ENCODE peak calls at places on chromosomes 4 and X, in four cellular contexts. One of them, this sample, is unnamed.

GRCh38 chr4:41287005-41287404 is 30.3 kb downstream of the UCHL1 start:
- DNase-seq in endothelial cell of umbilical vein: peak; percentile 62
- DNase-seq in H1: no peak
- DNase-seq in fibroblast of villous mesenchyme: peak; percentile 81
- DNase-seq in this sample: no peak

GRCh38 chr4:6908397-6909112 is 1.1 kb upstream of the TBC1D14 start:
- DNase-seq in endothelial cell of umbilical vein: peak; percentile 38
- DNase-seq in H1: no peak
- DNase-seq in fibroblast of villous mesenchyme: peak; percentile 64
- DNase-seq in this sample: no peak

GRCh38 chr4:25113915-25114904 is 46.0 kb downstream of the SEPSECS start:
- DNase-seq in endothelial cell of umbilical vein: no peak
- DNase-seq in H1: no peak
- DNase-seq in fibroblast of villous mesenchyme: peak; percentile 25
- DNase-seq in this sample: no peak

GRCh38 chr4:65510976-65511375 is 159.3 kb downstream of the EPHA5 start:
- DNase-seq in endothelial cell of umbilical vein: no peak
- DNase-seq in H1: no peak
- DNase-seq in fibroblast of villous mesenchyme: peak; percentile 77
- DNase-seq in this sample: no peak

GRCh38 chrX:115459883-115460564 is 101.0 kb upstream of the PLS3 start:
- DNase-seq in endothelial cell of umbilical vein: no peak
- DNase-seq in H1: no peak
- DNase-seq in fibroblast of villous mesenchyme: no peak
- DNase-seq in this sample: no peak

GRCh38 chr4:40511017-40511614 is 118.5 kb downstream of the RBM47 start:
- DNase-seq in endothelial cell of umbilical vein: no peak
- DNase-seq in H1: no peak
- DNase-seq in fibroblast of villous mesenchyme: no peak
- DNase-seq in this sample: no peak

GRCh38 chrX:136251042-136251991 is at the start of gene MAP7D3:
- DNase-seq in endothelial cell of umbilical vein: peak; percentile 29
- DNase-seq in H1: peak; percentile 63
- DNase-seq in fibroblast of villous mesenchyme: peak; percentile 48
- DNase-seq in this sample: peak; percentile 70

GRCh38 chrX:132602701-132603100 is 113.9 kb upstream of the MBNL3 start:
- DNase-seq in endothelial cell of umbilical vein: no peak
- DNase-seq in H1: no peak
- DNase-seq in fibroblast of villous mesenchyme: no peak
- DNase-seq in this sample: no peak

GRCh38 chr4:64911846-64912245 is 502.6 kb upstream of the TECRL start:
- DNase-seq in endothelial cell of umbilical vein: no peak
- DNase-seq in H1: no peak
- DNase-seq in fibroblast of villous mesenchyme: no peak
- DNase-seq in this sample: no peak

GRCh38 chrX:154022108-154022507 is 2.4 kb upstream of the IRAK1 start:
- DNase-seq in endothelial cell of umbilical vein: no peak
- DNase-seq in H1: no peak
- DNase-seq in fibroblast of villous mesenchyme: no peak
- DNase-seq in this sample: no peak

GRCh38 chrX:78378476-78379115 is 51.2 kb upstream of the CYSLTR1 start:
- DNase-seq in endothelial cell of umbilical vein: no peak
- DNase-seq in H1: no peak
- DNase-seq in fibroblast of villous mesenchyme: no peak
- DNase-seq in this sample: no peak

GRCh38 chrX:155997436-155997835 is at the start of gene IL9R:
- DNase-seq in endothelial cell of umbilical vein: no peak
- DNase-seq in H1: no peak
- DNase-seq in fibroblast of villous mesenchyme: no peak
- DNase-seq in this sample: peak; percentile 89

GRCh38 chr4:6840062-6840976 is 57.8 kb downstream of the KIAA0232 start:
- DNase-seq in endothelial cell of umbilical vein: no peak
- DNase-seq in H1: no peak
- DNase-seq in fibroblast of villous mesenchyme: peak; percentile 81
- DNase-seq in this sample: no peak

GRCh38 chrX:15721911-15722310 is 16.2 kb upstream of the CA5B start:
- DNase-seq in endothelial cell of umbilical vein: no peak
- DNase-seq in H1: no peak
- DNase-seq in fibroblast of villous mesenchyme: no peak
- DNase-seq in this sample: no peak

GRCh38 chr4:38967260-38968095 is 64.7 kb downstream of the TMEM156 start:
- DNase-seq in endothelial cell of umbilical vein: peak; percentile 9
- DNase-seq in H1: no peak
- DNase-seq in fibroblast of villous mesenchyme: peak; percentile 98
- DNase-seq in this sample: no peak

GRCh38 chr4:74933562-74934015 is 673 bp downstream of the PARM1 start:
- DNase-seq in endothelial cell of umbilical vein: peak; percentile 4
- DNase-seq in H1: no peak
- DNase-seq in fibroblast of villous mesenchyme: peak; percentile 5
- DNase-seq in this sample: no peak

GRCh38 chr4:6125103-6125651 is 75.2 kb downstream of the JAKMIP1 start:
- DNase-seq in endothelial cell of umbilical vein: no peak
- DNase-seq in H1: no peak
- DNase-seq in fibroblast of villous mesenchyme: no peak
- DNase-seq in this sample: no peak

GRCh38 chrX:103254171-103254824 is 657 bp downstream of the TCEAL8 start:
- DNase-seq in endothelial cell of umbilical vein: peak; percentile 49
- DNase-seq in H1: peak; percentile 73
- DNase-seq in fibroblast of villous mesenchyme: peak; percentile 38
- DNase-seq in this sample: peak; percentile 66

GRCh38 chrX:39724544-39724943 is 373.2 kb downstream of the BCOR start:
- DNase-seq in endothelial cell of umbilical vein: no peak
- DNase-seq in H1: no peak
- DNase-seq in fibroblast of villous mesenchyme: no peak
- DNase-seq in this sample: no peak

DNA sequence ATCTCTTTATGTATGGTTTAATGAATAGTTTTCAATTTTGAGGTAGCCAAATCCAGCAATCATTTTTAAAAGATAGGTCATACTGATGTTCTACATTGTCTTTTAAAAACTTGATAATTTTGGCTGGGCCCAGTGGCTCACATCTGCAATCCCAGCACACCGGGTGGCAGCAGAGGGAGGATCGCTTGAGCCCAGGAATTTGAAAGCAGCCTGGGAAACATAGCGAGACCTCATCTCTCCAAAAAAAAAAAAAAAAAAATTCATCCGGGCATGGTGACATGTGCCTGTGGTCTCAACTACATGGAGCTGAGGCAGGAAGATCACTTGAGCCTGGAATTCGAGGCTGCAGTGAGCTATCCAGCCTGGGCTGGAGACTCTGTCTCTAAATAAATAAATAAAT is 419.8 kb downstream of the GALNTL6 start:
- DNase-seq in endothelial cell of umbilical vein: no peak
- DNase-seq in H1: no peak
- DNase-seq in fibroblast of villous mesenchyme: no peak
- DNase-seq in this sample: no peak
- TF ChIP-seq CTCF in endothelial cell of umbilical vein: no peak
- TF ChIP-seq CTCF in H1: peak; percentile 31
- TF ChIP-seq CTCF in fibroblast of villous mesenchyme: no peak
- TF ChIP-seq CTCF in this sample: no peak

GRCh38 chr4:20313237-20314030 is 61.7 kb downstream of the SLIT2 start:
- DNase-seq in endothelial cell of umbilical vein: no peak
- DNase-seq in H1: peak; percentile 80
- DNase-seq in fibroblast of villous mesenchyme: no peak
- DNase-seq in this sample: peak; percentile 19
- TF ChIP-seq CTCF in endothelial cell of umbilical vein: peak; percentile 22
- TF ChIP-seq CTCF in H1: peak; percentile 90
- TF ChIP-seq CTCF in fibroblast of villous mesenchyme: no peak
- TF ChIP-seq CTCF in this sample: no peak

GRCh38 chr4:3192827-3193226 is 56.1 kb upstream of the MSANTD1 start:
- DNase-seq in endothelial cell of umbilical vein: no peak
- DNase-seq in H1: no peak
- DNase-seq in fibroblast of villous mesenchyme: no peak
- DNase-seq in this sample: no peak

GRCh38 chr4:3190549-3190948 is 58.4 kb upstream of the MSANTD1 start:
- DNase-seq in endothelial cell of umbilical vein: no peak
- DNase-seq in H1: no peak
- DNase-seq in fibroblast of villous mesenchyme: no peak
- DNase-seq in this sample: no peak

GRCh38 chr4:3192188-3192587 is 56.8 kb upstream of the MSANTD1 start:
- DNase-seq in endothelial cell of umbilical vein: no peak
- DNase-seq in H1: no peak
- DNase-seq in fibroblast of villous mesenchyme: no peak
- DNase-seq in this sample: peak; percentile 19

GRCh38 chr4:3196670-3197359 is 52.1 kb upstream of the MSANTD1 start:
- DNase-seq in endothelial cell of umbilical vein: no peak
- DNase-seq in H1: no peak
- DNase-seq in fibroblast of villous mesenchyme: no peak
- DNase-seq in this sample: no peak

GRCh38 chr4:3193531-3194203 is 55.3 kb upstream of the MSANTD1 start:
- DNase-seq in endothelial cell of umbilical vein: peak; percentile 44
- DNase-seq in H1: no peak
- DNase-seq in fibroblast of villous mesenchyme: no peak
- DNase-seq in this sample: no peak
- TF ChIP-seq CTCF in endothelial cell of umbilical vein: peak; percentile 20
- TF ChIP-seq CTCF in H1: no peak
- TF ChIP-seq CTCF in fibroblast of villous mesenchyme: peak; percentile 25
- TF ChIP-seq CTCF in this sample: peak; percentile 40

GRCh38 chrX:110692876-110693275 is 102.7 kb downstream of the CHRDL1 start:
- DNase-seq in endothelial cell of umbilical vein: no peak
- DNase-seq in H1: no peak
- DNase-seq in fibroblast of villous mesenchyme: peak; percentile 7
- DNase-seq in this sample: no peak

DNA sequence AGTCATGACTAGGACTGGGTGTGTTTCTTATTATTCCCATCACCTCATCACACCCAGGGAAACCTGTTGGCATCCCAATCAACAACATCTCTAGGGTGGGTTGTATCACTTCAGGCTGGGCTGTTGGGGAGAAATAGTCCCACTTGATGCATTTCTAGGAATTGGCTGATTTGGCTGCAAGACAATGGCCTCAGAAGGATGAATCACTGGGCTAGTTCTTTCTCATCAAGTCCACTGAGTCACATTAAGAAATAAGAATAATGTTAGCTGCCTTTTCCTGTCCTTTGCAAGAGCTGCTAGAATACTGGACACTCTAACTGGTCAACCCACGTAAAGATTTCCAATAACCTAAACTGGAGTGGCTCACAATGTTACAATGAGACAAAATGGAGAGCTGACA is 104.2 kb downstream of the CHRDL1 start:
- DNase-seq in endothelial cell of umbilical vein: no peak
- DNase-seq in H1: no peak
- DNase-seq in fibroblast of villous mesenchyme: no peak
- DNase-seq in this sample: no peak
- TF ChIP-seq CTCF in endothelial cell of umbilical vein: no peak
- TF ChIP-seq CTCF in H1: no peak
- TF ChIP-seq CTCF in fibroblast of villous mesenchyme: no peak
- TF ChIP-seq CTCF in this sample: no peak

This sample was measured in activated CD8-positive, alpha-beta T cell treated with anti-CD3 and anti-CD28 coated beads for 36 hours.